ENCODE peak calls at places on chromosomes 3 and 15, in nine cellular contexts. H is HCT116, W is PC-3, T is GM23248, K is GM23338, E is hepatocyte, S is OCI-LY7, C is PC-9, F is Karpas-422. D is an unnamed sample.
A peak's percentile ranks its signal among the peaks of the same experiment; 100 is the strongest.

GRCh38 chr15:31262901-31263671 is 63.5 kb upstream of the KLF13 start:
- DNase-seq in H (no peak), W (no peak), T (peak; percentile 53), K (no peak), E (no peak), S (peak; percentile 91), C (no peak), F (peak; percentile 95), D (peak; percentile 82)

GRCh38 chr3:171776839-171777607 is 33.3 kb downstream of the PLD1 start:
- DNase-seq in H (no peak), W (peak; percentile 47), T (no peak), K (peak; percentile 23), E (no peak), S (no peak), C (no peak), F (no peak), D (no peak)

GRCh38 chr3:32626650-32627049 is 56.0 kb upstream of the DYNC1LI1 start:
- DNase-seq in H (no peak), W (no peak), T (no peak), K (no peak), E (no peak), S (no peak), C (no peak), F (no peak), D (no peak)

GRCh38 chr15:29821416-29822099 is 710 bp downstream of the TJP1 start:
- DNase-seq in H (peak; percentile 70), W (peak; percentile 84), T (peak; percentile 93), K (peak; percentile 92), E (peak; percentile 92), S (no peak), C (peak; percentile 85), F (no peak), D (peak; percentile 84)

GRCh38 chr3:195895900-195896360 is 12.4 kb downstream of the TNK2 start:
- DNase-seq in H (no peak), W (peak; percentile 62), T (peak; percentile 70), K (peak; percentile 60), E (peak; percentile 70), S (peak; percentile 79), C (peak; percentile 74), F (peak; percentile 93), D (peak; percentile 83)

GRCh38 chr3:110459021-110459420 is 612.6 kb upstream of the NECTIN3 start:
- DNase-seq in H (no peak), W (peak; percentile 18), T (peak; percentile 13), K (no peak), E (no peak), S (no peak), C (no peak), F (no peak), D (no peak)

GRCh38 chr3:33299395-33300081 is 22.3 kb downstream of the FBXL2 start:
- DNase-seq in H (peak; percentile 90), W (peak; percentile 80), T (peak; percentile 79), K (no peak), E (no peak), S (no peak), C (peak; percentile 55), F (no peak), D (no peak)

GRCh38 chr15:71112429-71112828 is 2.8 kb upstream of the THSD4 start:
- DNase-seq in H (no peak), W (peak; percentile 72), T (no peak), K (no peak), E (no peak), S (no peak), C (no peak), F (no peak), D (no peak)

GRCh38 chr3:71498053-71498452 is 85.5 kb downstream of the FOXP1 start:
- DNase-seq in H (no peak), W (no peak), T (no peak), K (peak; percentile 67), E (peak; percentile 32), S (no peak), C (no peak), F (no peak), D (no peak)

GRCh38 chr15:96130734-96131133 is 199.8 kb upstream of the NR2F2 start:
- DNase-seq in H (no peak), W (peak; percentile 13), T (no peak), K (no peak), E (no peak), S (no peak), C (no peak), F (no peak), D (peak; percentile 23)
- H3K4me1 ChIP-seq in H (peaks cover 3% of the 10 kb centered on the region), W (peaks cover 2% of the 10 kb centered on the region), T (no peaks in the 10 kb centered on the region), K (no peaks in the 10 kb centered on the region), E (no peaks in the 10 kb centered on the region), S (no peaks in the 10 kb centered on the region), C (no peaks in the 10 kb centered on the region), F (no peaks in the 10 kb centered on the region), D (peaks cover 7% of the 10 kb centered on the region)

DNA sequence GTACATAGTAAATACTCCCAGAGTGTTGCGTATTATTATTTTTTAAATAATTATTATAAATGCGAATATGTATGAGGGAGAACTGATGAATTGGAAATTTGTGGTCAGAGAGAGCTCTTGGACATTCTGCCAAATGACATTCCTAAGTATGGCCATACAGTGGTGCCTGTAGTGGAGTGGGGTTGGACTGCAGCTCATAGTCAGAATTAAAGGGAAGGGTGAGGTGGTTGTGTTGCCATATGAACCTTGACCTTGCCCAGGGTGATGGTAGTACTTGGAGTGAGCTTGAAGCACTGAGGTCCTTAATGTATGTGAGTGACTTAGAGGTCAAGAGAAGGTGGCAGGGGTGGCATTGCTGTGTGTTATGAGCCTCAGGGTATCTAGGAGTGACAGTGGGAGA is 26.1 kb downstream of the PDE8A start:
- DNase-seq in H (no peak), W (no peak), T (peak; percentile 22), K (no peak), E (no peak), S (no peak), C (no peak), F (no peak), D (no peak)
- H3K4me3 ChIP-seq in H (no peak overlapping the region), W (no peak overlapping the region), T (no peak overlapping the region), K (no peak overlapping the region), E (no peak overlapping the region), S (no peak overlapping the region), C (no peak overlapping the region), F (no peak overlapping the region), D (no peak overlapping the region)

GRCh38 chr3:48467473-48468267 is 21.1 kb downstream of the ATRIP start:
- DNase-seq in H (no peak), W (no peak), T (no peak), K (no peak), E (no peak), S (no peak), C (no peak), F (peak; percentile 51), D (no peak)
- H3K9me2 ChIP-seq in H (no peaks in the 10 kb centered on the region), W (no peaks in the 10 kb centered on the region), T (no peaks in the 10 kb centered on the region), K (no peaks in the 10 kb centered on the region), E (no peaks in the 10 kb centered on the region), S (no peaks in the 10 kb centered on the region), C (no peaks in the 10 kb centered on the region), F (no peaks in the 10 kb centered on the region), D (no peaks in the 10 kb centered on the region)

GRCh38 chr3:114067804-114068203 is 11.3 kb downstream of the QTRT2 start:
- DNase-seq in H (no peak), W (no peak), T (no peak), K (no peak), E (no peak), S (no peak), C (no peak), F (no peak), D (no peak)
- H3K4me1 ChIP-seq in H (no peaks in the 10 kb centered on the region), W (no peaks in the 10 kb centered on the region), T (no peaks in the 10 kb centered on the region), K (no peaks in the 10 kb centered on the region), E (no peaks in the 10 kb centered on the region), S (no peaks in the 10 kb centered on the region), C (no peaks in the 10 kb centered on the region), F (no peaks in the 10 kb centered on the region), D (no peaks in the 10 kb centered on the region)

DNA sequence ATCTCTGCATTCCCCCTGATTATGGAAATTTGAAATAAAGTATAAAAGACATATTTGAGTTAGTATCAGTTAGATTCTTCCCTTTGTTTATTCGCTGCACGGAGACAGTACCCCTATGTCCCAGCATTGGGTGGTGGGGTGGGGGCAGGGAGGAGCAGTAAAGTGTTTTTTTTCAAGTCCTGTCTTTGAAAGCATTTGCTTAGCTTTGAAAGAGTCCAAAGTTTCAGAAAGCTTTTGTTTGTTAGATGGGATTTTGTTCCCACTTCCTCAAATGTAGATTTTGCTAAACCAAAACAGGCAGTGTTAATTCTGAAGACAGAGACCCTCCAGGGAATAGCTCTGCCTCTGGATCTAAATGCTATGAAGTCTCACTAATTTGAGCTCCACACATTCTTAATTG is 114.7 kb upstream of the KCNAB1 start:
- DNase-seq in H (no peak), W (no peak), T (no peak), K (no peak), E (no peak), S (no peak), C (no peak), F (no peak), D (no peak)
- H3K4me3 ChIP-seq in H (no peak overlapping the region), W (no peak overlapping the region), T (no peak overlapping the region), K (no peak overlapping the region), E (no peak overlapping the region), S (no peak overlapping the region), C (no peak overlapping the region), F (no peak overlapping the region), D (no peak overlapping the region)

DNA sequence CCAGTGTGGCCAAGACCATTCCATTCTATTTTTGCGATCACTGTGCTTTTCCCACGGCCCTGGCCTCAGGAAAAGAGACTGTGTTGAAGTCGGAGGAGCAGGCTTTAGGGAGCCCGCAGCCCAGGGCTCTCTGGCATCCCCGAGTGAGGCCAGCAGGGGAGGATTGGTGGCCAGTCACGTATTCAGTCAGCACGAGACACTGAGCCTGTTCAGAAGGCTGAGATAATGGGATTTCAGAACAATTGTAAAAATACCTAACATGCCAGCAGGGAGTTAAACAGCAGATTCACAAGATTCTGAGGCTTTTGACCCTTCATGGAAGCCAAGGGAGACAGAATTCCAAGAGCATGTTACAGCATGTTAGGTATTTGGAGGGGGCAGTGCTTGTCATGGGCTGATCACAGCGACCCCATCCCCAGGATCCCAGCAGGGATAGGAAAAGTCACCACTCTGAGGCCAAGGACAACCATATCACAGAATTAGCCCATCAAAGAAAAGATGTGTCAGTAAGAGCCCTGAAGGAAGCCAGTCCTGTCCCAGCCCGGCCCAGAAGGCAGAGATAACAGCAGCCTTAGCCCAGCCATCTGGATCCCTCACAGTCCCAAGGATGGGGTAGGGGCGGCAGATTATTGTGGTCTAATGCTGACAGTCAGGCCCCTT is 40.6 kb downstream of the AMOTL2 start:
- DNase-seq in H (no peak), W (no peak), T (peak; percentile 89), K (peak; percentile 56), E (peak; percentile 63), S (no peak), C (no peak), F (no peak), D (no peak)
- H3K9me2 ChIP-seq in H (no peaks in the 10 kb centered on the region), W (no peaks in the 10 kb centered on the region), T (no peaks in the 10 kb centered on the region), K (no peaks in the 10 kb centered on the region), E (no peaks in the 10 kb centered on the region), S (no peaks in the 10 kb centered on the region), C (no peaks in the 10 kb centered on the region), F (no peaks in the 10 kb centered on the region), D (no peaks in the 10 kb centered on the region)

DNA sequence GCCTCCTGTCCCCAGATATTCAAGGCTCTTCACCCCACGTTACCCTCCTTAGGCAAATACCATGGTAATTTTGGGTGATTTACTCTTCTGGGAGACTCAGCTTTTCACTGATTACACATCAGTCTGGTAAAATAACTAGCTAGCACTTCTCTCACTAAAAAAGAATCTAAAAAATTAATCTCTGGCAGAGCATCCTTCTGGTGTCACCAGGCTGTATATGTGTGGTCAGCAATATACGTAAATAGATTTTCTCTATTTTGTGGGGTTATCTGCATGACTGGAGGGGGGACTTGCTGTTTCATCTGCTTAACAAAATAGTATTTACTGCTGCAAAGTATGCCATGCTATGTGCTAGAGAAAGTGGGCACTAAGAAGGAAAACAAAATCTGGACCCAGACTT is 45.1 kb downstream of the LRRC28 start:
- DNase-seq in H (no peak), W (no peak), T (peak; percentile 13), K (no peak), E (no peak), S (no peak), C (no peak), F (no peak), D (no peak)
- H3K4me1 ChIP-seq in H (no peaks in the 10 kb centered on the region), W (no peaks in the 10 kb centered on the region), T (peaks cover 7% of the 10 kb centered on the region), K (peaks cover 18% of the 10 kb centered on the region), E (no peaks in the 10 kb centered on the region), S (no peaks in the 10 kb centered on the region), C (no peaks in the 10 kb centered on the region), F (peaks cover 19% of the 10 kb centered on the region), D (no peaks in the 10 kb centered on the region)